ENCODE peak calls at places on chromosomes 11 and 22, in seven cellular contexts. One of them, this sample, is unnamed.

GRCh38 chr22:37248251-37248650 is 4.2 kb upstream of the RAC2 start:
- DNase-seq in fibroblast of lung: no peak
- DNase-seq in right lobe of liver: no peak
- DNase-seq in NCI-H510A treated with DMSO at 0.1 percent for 48 hours: no peak
- DNase-seq in activated T-helper 1 cell treated with anti-CD3 and anti-CD28 coated beads, Interleukin-2, amount 50 U/mL, for 16 hours: no peak
- DNase-seq in stimulated activated CD4-positive, alpha-beta T cell treated with anti-CD3 and anti-CD28 coated beads, Interleukin-15, amount 100 ng/mL, for 24 hours: no peak
- DNase-seq in CD4-positive, alpha-beta T cell: no peak
- DNase-seq in this sample: no peak

GRCh38 chr11:111001986-111002616 is 243.4 kb upstream of the POU2AF2 start:
- DNase-seq in fibroblast of lung: peak
- DNase-seq in right lobe of liver: no peak
- DNase-seq in NCI-H510A treated with DMSO at 0.1 percent for 48 hours: no peak
- DNase-seq in activated T-helper 1 cell treated with anti-CD3 and anti-CD28 coated beads, Interleukin-2, amount 50 U/mL, for 16 hours: no peak
- DNase-seq in stimulated activated CD4-positive, alpha-beta T cell treated with anti-CD3 and anti-CD28 coated beads, Interleukin-15, amount 100 ng/mL, for 24 hours: no peak
- DNase-seq in CD4-positive, alpha-beta T cell: no peak
- DNase-seq in this sample: no peak

GRCh38 chr11:57499413-57499982 is 16.0 kb downstream of the SLC43A1 start:
- DNase-seq in fibroblast of lung: peak
- DNase-seq in right lobe of liver: peak
- DNase-seq in NCI-H510A treated with DMSO at 0.1 percent for 48 hours: no peak
- DNase-seq in activated T-helper 1 cell treated with anti-CD3 and anti-CD28 coated beads, Interleukin-2, amount 50 U/mL, for 16 hours: no peak
- DNase-seq in stimulated activated CD4-positive, alpha-beta T cell treated with anti-CD3 and anti-CD28 coated beads, Interleukin-15, amount 100 ng/mL, for 24 hours: peak
- DNase-seq in CD4-positive, alpha-beta T cell: no peak
- DNase-seq in this sample: peak

GRCh38 chr11:118691926-118692830 is 12.7 kb upstream of the TREH start:
- DNase-seq in fibroblast of lung: peak
- DNase-seq in right lobe of liver: no peak
- DNase-seq in NCI-H510A treated with DMSO at 0.1 percent for 48 hours: no peak
- DNase-seq in activated T-helper 1 cell treated with anti-CD3 and anti-CD28 coated beads, Interleukin-2, amount 50 U/mL, for 16 hours: peak
- DNase-seq in stimulated activated CD4-positive, alpha-beta T cell treated with anti-CD3 and anti-CD28 coated beads, Interleukin-15, amount 100 ng/mL, for 24 hours: peak
- DNase-seq in CD4-positive, alpha-beta T cell: peak
- DNase-seq in this sample: no peak

GRCh38 chr11:88494857-88495256 is 157.3 kb upstream of the CTSC start:
- DNase-seq in fibroblast of lung: no peak
- DNase-seq in right lobe of liver: no peak
- DNase-seq in NCI-H510A treated with DMSO at 0.1 percent for 48 hours: no peak
- DNase-seq in activated T-helper 1 cell treated with anti-CD3 and anti-CD28 coated beads, Interleukin-2, amount 50 U/mL, for 16 hours: no peak
- DNase-seq in stimulated activated CD4-positive, alpha-beta T cell treated with anti-CD3 and anti-CD28 coated beads, Interleukin-15, amount 100 ng/mL, for 24 hours: no peak
- DNase-seq in CD4-positive, alpha-beta T cell: no peak
- DNase-seq in this sample: no peak

GRCh38 chr22:43004362-43005035 is 10.4 kb downstream of the PACSIN2 start:
- DNase-seq in fibroblast of lung: peak
- DNase-seq in right lobe of liver: no peak
- DNase-seq in NCI-H510A treated with DMSO at 0.1 percent for 48 hours: no peak
- DNase-seq in activated T-helper 1 cell treated with anti-CD3 and anti-CD28 coated beads, Interleukin-2, amount 50 U/mL, for 16 hours: no peak
- DNase-seq in stimulated activated CD4-positive, alpha-beta T cell treated with anti-CD3 and anti-CD28 coated beads, Interleukin-15, amount 100 ng/mL, for 24 hours: no peak
- DNase-seq in CD4-positive, alpha-beta T cell: no peak
- DNase-seq in this sample: no peak

GRCh38 chr11:102716527-102716926 is 8.2 kb downstream of the MMP8 start:
- DNase-seq in fibroblast of lung: no peak
- DNase-seq in right lobe of liver: no peak
- DNase-seq in NCI-H510A treated with DMSO at 0.1 percent for 48 hours: no peak
- DNase-seq in activated T-helper 1 cell treated with anti-CD3 and anti-CD28 coated beads, Interleukin-2, amount 50 U/mL, for 16 hours: no peak
- DNase-seq in stimulated activated CD4-positive, alpha-beta T cell treated with anti-CD3 and anti-CD28 coated beads, Interleukin-15, amount 100 ng/mL, for 24 hours: no peak
- DNase-seq in CD4-positive, alpha-beta T cell: no peak
- DNase-seq in this sample: no peak

GRCh38 chr11:84607975-84608787 is 1019.0 kb downstream of the DLG2 start:
- DNase-seq in fibroblast of lung: no peak
- DNase-seq in right lobe of liver: no peak
- DNase-seq in NCI-H510A treated with DMSO at 0.1 percent for 48 hours: no peak
- DNase-seq in activated T-helper 1 cell treated with anti-CD3 and anti-CD28 coated beads, Interleukin-2, amount 50 U/mL, for 16 hours: no peak
- DNase-seq in stimulated activated CD4-positive, alpha-beta T cell treated with anti-CD3 and anti-CD28 coated beads, Interleukin-15, amount 100 ng/mL, for 24 hours: no peak
- DNase-seq in CD4-positive, alpha-beta T cell: no peak
- DNase-seq in this sample: no peak

GRCh38 chr11:85180528-85180927 is 446.6 kb downstream of the DLG2 start:
- DNase-seq in fibroblast of lung: peak
- DNase-seq in right lobe of liver: no peak
- DNase-seq in NCI-H510A treated with DMSO at 0.1 percent for 48 hours: no peak
- DNase-seq in activated T-helper 1 cell treated with anti-CD3 and anti-CD28 coated beads, Interleukin-2, amount 50 U/mL, for 16 hours: no peak
- DNase-seq in stimulated activated CD4-positive, alpha-beta T cell treated with anti-CD3 and anti-CD28 coated beads, Interleukin-15, amount 100 ng/mL, for 24 hours: no peak
- DNase-seq in CD4-positive, alpha-beta T cell: no peak
- DNase-seq in this sample: no peak

GRCh38 chr11:7573193-7573557 is 59.4 kb downstream of the PPFIBP2 start:
- DNase-seq in fibroblast of lung: no peak
- DNase-seq in right lobe of liver: no peak
- DNase-seq in NCI-H510A treated with DMSO at 0.1 percent for 48 hours: no peak
- DNase-seq in activated T-helper 1 cell treated with anti-CD3 and anti-CD28 coated beads, Interleukin-2, amount 50 U/mL, for 16 hours: no peak
- DNase-seq in stimulated activated CD4-positive, alpha-beta T cell treated with anti-CD3 and anti-CD28 coated beads, Interleukin-15, amount 100 ng/mL, for 24 hours: no peak
- DNase-seq in CD4-positive, alpha-beta T cell: no peak
- DNase-seq in this sample: no peak

GRCh38 chr11:61357233-61357893 is 4.3 kb downstream of the CYB561A3 start:
- DNase-seq in fibroblast of lung: no peak
- DNase-seq in right lobe of liver: no peak
- DNase-seq in NCI-H510A treated with DMSO at 0.1 percent for 48 hours: no peak
- DNase-seq in activated T-helper 1 cell treated with anti-CD3 and anti-CD28 coated beads, Interleukin-2, amount 50 U/mL, for 16 hours: no peak
- DNase-seq in stimulated activated CD4-positive, alpha-beta T cell treated with anti-CD3 and anti-CD28 coated beads, Interleukin-15, amount 100 ng/mL, for 24 hours: no peak
- DNase-seq in CD4-positive, alpha-beta T cell: no peak
- DNase-seq in this sample: no peak

GRCh38 chr22:44893731-44894080 is 116.1 kb downstream of the PHF21B start:
- DNase-seq in fibroblast of lung: no peak
- DNase-seq in right lobe of liver: peak
- DNase-seq in NCI-H510A treated with DMSO at 0.1 percent for 48 hours: no peak
- DNase-seq in activated T-helper 1 cell treated with anti-CD3 and anti-CD28 coated beads, Interleukin-2, amount 50 U/mL, for 16 hours: no peak
- DNase-seq in stimulated activated CD4-positive, alpha-beta T cell treated with anti-CD3 and anti-CD28 coated beads, Interleukin-15, amount 100 ng/mL, for 24 hours: no peak
- DNase-seq in CD4-positive, alpha-beta T cell: peak
- DNase-seq in this sample: no peak

GRCh38 chr11:69101100-69101791 is 52.5 kb downstream of the TPCN2 start:
- DNase-seq in fibroblast of lung: peak
- DNase-seq in right lobe of liver: peak
- DNase-seq in NCI-H510A treated with DMSO at 0.1 percent for 48 hours: peak
- DNase-seq in activated T-helper 1 cell treated with anti-CD3 and anti-CD28 coated beads, Interleukin-2, amount 50 U/mL, for 16 hours: peak
- DNase-seq in stimulated activated CD4-positive, alpha-beta T cell treated with anti-CD3 and anti-CD28 coated beads, Interleukin-15, amount 100 ng/mL, for 24 hours: peak
- DNase-seq in CD4-positive, alpha-beta T cell: peak
- DNase-seq in this sample: peak

GRCh38 chr11:1749787-1750351 is 526 bp downstream of the IFITM10 start:
- DNase-seq in fibroblast of lung: peak
- DNase-seq in right lobe of liver: no peak
- DNase-seq in NCI-H510A treated with DMSO at 0.1 percent for 48 hours: no peak
- DNase-seq in activated T-helper 1 cell treated with anti-CD3 and anti-CD28 coated beads, Interleukin-2, amount 50 U/mL, for 16 hours: no peak
- DNase-seq in stimulated activated CD4-positive, alpha-beta T cell treated with anti-CD3 and anti-CD28 coated beads, Interleukin-15, amount 100 ng/mL, for 24 hours: no peak
- DNase-seq in CD4-positive, alpha-beta T cell: no peak
- DNase-seq in this sample: no peak

GRCh38 chr22:47176573-47177333 is 414.3 kb downstream of the TBC1D22A start:
- DNase-seq in fibroblast of lung: no peak
- DNase-seq in right lobe of liver: peak
- DNase-seq in NCI-H510A treated with DMSO at 0.1 percent for 48 hours: no peak
- DNase-seq in activated T-helper 1 cell treated with anti-CD3 and anti-CD28 coated beads, Interleukin-2, amount 50 U/mL, for 16 hours: peak
- DNase-seq in stimulated activated CD4-positive, alpha-beta T cell treated with anti-CD3 and anti-CD28 coated beads, Interleukin-15, amount 100 ng/mL, for 24 hours: no peak
- DNase-seq in CD4-positive, alpha-beta T cell: no peak
- DNase-seq in this sample: no peak

GRCh38 chr11:65225284-65226102 is 36.3 kb upstream of the POLA2 start:
- DNase-seq in fibroblast of lung: peak
- DNase-seq in right lobe of liver: peak
- DNase-seq in NCI-H510A treated with DMSO at 0.1 percent for 48 hours: no peak
- DNase-seq in activated T-helper 1 cell treated with anti-CD3 and anti-CD28 coated beads, Interleukin-2, amount 50 U/mL, for 16 hours: peak
- DNase-seq in stimulated activated CD4-positive, alpha-beta T cell treated with anti-CD3 and anti-CD28 coated beads, Interleukin-15, amount 100 ng/mL, for 24 hours: peak
- DNase-seq in CD4-positive, alpha-beta T cell: peak
- DNase-seq in this sample: peak

GRCh38 chr11:45262900-45263299 is 23.2 kb downstream of the SYT13 start:
- DNase-seq in fibroblast of lung: no peak
- DNase-seq in right lobe of liver: no peak
- DNase-seq in NCI-H510A treated with DMSO at 0.1 percent for 48 hours: peak
- DNase-seq in activated T-helper 1 cell treated with anti-CD3 and anti-CD28 coated beads, Interleukin-2, amount 50 U/mL, for 16 hours: no peak
- DNase-seq in stimulated activated CD4-positive, alpha-beta T cell treated with anti-CD3 and anti-CD28 coated beads, Interleukin-15, amount 100 ng/mL, for 24 hours: no peak
- DNase-seq in CD4-positive, alpha-beta T cell: no peak
- DNase-seq in this sample: no peak

This sample was measured in pancreas.